ENCODE peak calls at places on chromosomes 13 and 19, in five cellular contexts. One of them, this sample, is unnamed.

GRCh38 chr19:28454083-28454482 is 758.9 kb downstream of the UQCRFS1 start:
- DNase-seq in uterus: no peak
- DNase-seq in suprapubic skin: no peak
- DNase-seq in cardiac fibroblast: no peak
- DNase-seq in PC-3: no peak
- DNase-seq in this sample: no peak

GRCh38 chr13:44549461-44549860 is 26.7 kb downstream of the TSC22D1 start:
- DNase-seq in uterus: no peak
- DNase-seq in suprapubic skin: no peak
- DNase-seq in cardiac fibroblast: no peak
- DNase-seq in PC-3: no peak
- DNase-seq in this sample: no peak

GRCh38 chr13:27172495-27172842 is 858 bp upstream of the USP12 start:
- DNase-seq in uterus: no peak
- DNase-seq in suprapubic skin: no peak
- DNase-seq in cardiac fibroblast: peak; percentile 60
- DNase-seq in PC-3: peak; percentile 43
- DNase-seq in this sample: peak; percentile 42

GRCh38 chr13:98476106-98476505 is 100.8 kb downstream of the STK24 start:
- DNase-seq in uterus: no peak
- DNase-seq in suprapubic skin: no peak
- DNase-seq in cardiac fibroblast: no peak
- DNase-seq in PC-3: no peak
- DNase-seq in this sample: no peak

GRCh38 chr13:74287672-74288169 is 153.5 kb upstream of the KLF12 start:
- DNase-seq in uterus: peak; percentile 76
- DNase-seq in suprapubic skin: peak; percentile 82
- DNase-seq in cardiac fibroblast: peak; percentile 78
- DNase-seq in PC-3: peak; percentile 40
- DNase-seq in this sample: peak; percentile 68

GRCh38 chr13:99425485-99426341 is 75.6 kb upstream of the TM9SF2 start:
- DNase-seq in uterus: no peak
- DNase-seq in suprapubic skin: peak; percentile 75
- DNase-seq in cardiac fibroblast: no peak
- DNase-seq in PC-3: no peak
- DNase-seq in this sample: no peak

GRCh38 chr13:106528711-106529414 is 6.6 kb downstream of the EFNB2 start:
- DNase-seq in uterus: no peak
- DNase-seq in suprapubic skin: no peak
- DNase-seq in cardiac fibroblast: no peak
- DNase-seq in PC-3: no peak
- DNase-seq in this sample: no peak

GRCh38 chr13:113060557-113061270 is 44.9 kb upstream of the F7 start:
- DNase-seq in uterus: no peak
- DNase-seq in suprapubic skin: peak; percentile 64
- DNase-seq in cardiac fibroblast: no peak
- DNase-seq in PC-3: no peak
- DNase-seq in this sample: no peak

DNA sequence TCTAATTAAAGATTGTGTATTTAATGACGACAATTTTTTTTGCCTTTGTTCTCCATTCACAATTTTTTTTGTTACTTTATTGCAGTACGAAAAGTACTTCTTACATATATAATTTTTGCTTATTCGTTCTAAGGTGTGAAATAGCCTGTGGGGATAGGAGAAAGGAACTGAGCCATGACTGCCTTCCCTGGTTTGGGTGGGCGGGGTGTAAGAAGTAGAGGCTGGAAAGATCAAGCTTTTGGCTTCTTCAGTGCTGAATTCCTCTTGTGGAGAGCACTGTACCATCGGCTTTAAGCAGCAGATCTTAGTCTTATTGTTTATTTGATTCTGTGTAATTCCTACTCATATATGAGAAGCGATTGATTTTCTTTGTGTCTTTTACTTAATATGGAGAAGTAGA is 115.8 kb downstream of the NBEA start:
- DNase-seq in uterus: no peak
- DNase-seq in suprapubic skin: no peak
- DNase-seq in cardiac fibroblast: no peak
- DNase-seq in PC-3: no peak
- DNase-seq in this sample: no peak
- TF ChIP-seq CTCF in uterus: no peak
- TF ChIP-seq CTCF in suprapubic skin: no peak
- TF ChIP-seq CTCF in cardiac fibroblast: no peak
- TF ChIP-seq CTCF in PC-3: no peak
- TF ChIP-seq CTCF in this sample: no peak

GRCh38 chr19:6730153-6730804 is 7.1 kb downstream of the GPR108 start:
- DNase-seq in uterus: peak; percentile 53
- DNase-seq in suprapubic skin: no peak
- DNase-seq in cardiac fibroblast: no peak
- DNase-seq in PC-3: no peak
- DNase-seq in this sample: no peak
- TF ChIP-seq CTCF in uterus: no peak
- TF ChIP-seq CTCF in suprapubic skin: no peak
- TF ChIP-seq CTCF in cardiac fibroblast: no peak
- TF ChIP-seq CTCF in PC-3: no peak
- TF ChIP-seq CTCF in this sample: no peak

DNA sequence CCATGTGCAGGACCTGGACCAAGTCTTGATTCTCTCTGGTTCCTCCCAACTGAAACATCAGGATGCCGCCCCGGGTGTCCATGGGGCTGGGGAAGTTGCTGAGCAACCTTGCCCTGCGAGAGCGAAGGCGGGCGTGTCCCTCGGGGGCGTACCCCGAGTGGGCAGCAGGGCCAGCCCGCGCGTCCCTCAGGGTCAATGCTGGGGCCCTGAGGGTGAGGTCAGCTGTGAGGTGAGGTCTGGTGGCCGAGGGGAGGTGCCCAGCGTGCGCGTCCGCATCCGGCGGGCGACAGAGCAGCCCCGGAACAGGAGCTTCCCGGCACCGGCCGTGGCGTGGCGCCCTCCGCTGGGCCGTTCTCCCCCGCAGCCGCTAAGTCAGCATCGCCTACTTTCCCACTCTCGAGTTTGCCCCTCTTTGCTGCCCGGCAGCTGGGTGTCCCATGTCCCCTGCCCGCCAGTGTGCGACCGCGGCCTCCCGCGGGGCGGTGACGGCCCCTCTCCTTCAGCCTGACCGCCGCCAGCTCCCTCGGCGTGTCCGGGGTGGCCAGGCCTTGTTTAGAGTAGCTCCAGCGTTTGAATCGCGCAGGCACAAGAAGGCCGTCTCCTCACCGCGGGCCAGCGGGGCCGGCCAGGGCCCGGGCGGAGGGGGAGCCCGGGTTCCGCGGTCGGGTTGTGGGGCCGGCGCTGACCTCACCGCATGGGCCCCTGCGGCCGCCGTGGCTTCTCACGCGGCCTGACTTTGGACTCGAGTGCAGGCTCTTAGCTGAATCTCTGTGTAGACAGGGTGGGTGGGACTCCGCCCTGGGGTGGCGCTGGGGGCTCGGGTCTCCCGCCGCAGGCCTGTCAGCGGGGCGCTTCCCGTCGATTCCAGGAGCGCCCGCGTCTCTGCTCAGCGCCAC is 33.0 kb downstream of the GJA3 start:
- DNase-seq in uterus: peak; percentile 32
- DNase-seq in suprapubic skin: peak; percentile 82
- DNase-seq in cardiac fibroblast: peak; percentile 56
- DNase-seq in PC-3: peak; percentile 66
- DNase-seq in this sample: peak; percentile 4
- TF ChIP-seq CTCF in uterus: peak; percentile 40
- TF ChIP-seq CTCF in suprapubic skin: peak; percentile 30
- TF ChIP-seq CTCF in cardiac fibroblast: peak; percentile 26
- TF ChIP-seq CTCF in PC-3: peak; percentile 72
- TF ChIP-seq CTCF in this sample: peak; percentile 66

GRCh38 chr19:35088514-35088913 is 27.1 kb upstream of the FXYD3 start:
- DNase-seq in uterus: no peak
- DNase-seq in suprapubic skin: no peak
- DNase-seq in cardiac fibroblast: peak; percentile 73
- DNase-seq in PC-3: peak; percentile 55
- DNase-seq in this sample: peak; percentile 87
- TF ChIP-seq CTCF in uterus: no peak
- TF ChIP-seq CTCF in suprapubic skin: no peak
- TF ChIP-seq CTCF in cardiac fibroblast: no peak
- TF ChIP-seq CTCF in PC-3: no peak
- TF ChIP-seq CTCF in this sample: peak; percentile 22

DNA sequence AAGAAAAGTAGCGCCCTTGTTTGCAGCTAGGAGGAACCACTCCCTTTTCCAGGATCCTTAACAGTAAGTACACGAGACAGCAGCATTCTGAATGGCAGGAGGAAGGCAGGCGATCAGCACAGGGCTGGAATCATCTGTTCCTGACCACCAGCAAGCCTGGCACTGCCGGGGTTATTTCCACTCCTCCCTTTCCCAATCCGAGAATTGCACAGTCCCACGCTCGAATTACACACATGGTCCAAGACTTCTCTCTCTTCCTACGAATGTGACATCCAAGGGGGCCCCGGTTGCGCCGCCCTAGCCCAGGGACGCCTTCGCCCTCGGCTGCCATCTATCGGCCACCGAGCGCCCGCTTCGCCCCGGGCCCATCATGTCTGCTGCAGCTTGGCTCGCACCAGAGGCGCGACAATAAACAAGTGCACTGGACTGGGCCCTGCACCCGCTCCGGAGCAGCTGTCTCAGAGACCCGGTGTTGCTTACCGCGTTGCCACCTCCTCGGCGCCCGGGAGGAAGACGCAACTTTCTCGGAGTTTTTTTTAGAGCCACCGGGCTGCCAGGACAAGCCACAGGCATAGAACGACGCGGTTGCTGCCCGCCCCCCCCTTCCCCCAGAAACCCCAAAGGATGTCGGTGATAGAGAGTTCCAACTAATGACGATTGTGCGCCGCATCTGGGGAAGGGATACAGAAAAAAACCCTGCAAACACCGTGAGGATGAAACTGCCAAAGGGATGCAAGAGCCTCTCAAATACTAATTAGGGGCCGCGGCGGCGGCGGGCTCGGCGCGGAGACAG is at the start of gene SLITRK5:
- DNase-seq in uterus: no peak
- DNase-seq in suprapubic skin: peak; percentile 83
- DNase-seq in cardiac fibroblast: peak; percentile 47
- DNase-seq in PC-3: peak; percentile 74
- DNase-seq in this sample: peak; percentile 19
- TF ChIP-seq CTCF in uterus: peak; percentile 8
- TF ChIP-seq CTCF in suprapubic skin: peak; percentile 81
- TF ChIP-seq CTCF in cardiac fibroblast: peak; percentile 82
- TF ChIP-seq CTCF in PC-3: peak; percentile 74
- TF ChIP-seq CTCF in this sample: peak; percentile 79

DNA sequence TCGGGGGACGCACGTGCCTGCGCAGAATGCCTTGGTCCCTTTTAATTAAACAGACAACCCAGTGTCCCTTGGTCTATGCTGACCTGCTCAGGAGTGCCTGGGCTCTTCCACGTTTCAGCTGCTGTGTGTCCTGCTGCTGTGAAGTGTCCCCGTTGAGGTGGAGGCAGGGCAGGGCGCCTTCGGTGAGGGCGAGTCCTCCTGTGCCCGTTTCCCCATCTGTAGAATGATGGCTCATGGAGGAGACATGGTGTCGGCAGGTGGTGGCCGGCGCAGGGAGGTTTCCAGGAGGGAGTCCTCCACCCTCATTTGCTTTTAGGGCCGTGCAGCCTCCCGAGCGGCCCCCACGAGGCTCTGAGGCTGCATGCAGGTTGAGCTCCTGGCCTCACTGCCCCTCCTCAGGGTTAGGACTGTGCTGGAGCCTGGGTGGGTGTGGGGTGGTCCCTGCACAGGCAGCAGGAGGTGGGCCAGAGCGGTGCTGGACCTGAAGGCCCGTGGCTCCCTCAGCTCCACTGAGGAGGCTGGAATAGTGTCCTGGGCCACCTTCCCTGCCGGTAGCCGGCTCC is 8.8 kb downstream of the STK11 start:
- DNase-seq in uterus: no peak
- DNase-seq in suprapubic skin: no peak
- DNase-seq in cardiac fibroblast: no peak
- DNase-seq in PC-3: no peak
- DNase-seq in this sample: no peak
- TF ChIP-seq CTCF in uterus: no peak
- TF ChIP-seq CTCF in suprapubic skin: no peak
- TF ChIP-seq CTCF in cardiac fibroblast: no peak
- TF ChIP-seq CTCF in PC-3: no peak
- TF ChIP-seq CTCF in this sample: no peak

GRCh38 chr19:47537493-47537892 is 22.6 kb upstream of the NAPA start:
- DNase-seq in uterus: no peak
- DNase-seq in suprapubic skin: no peak
- DNase-seq in cardiac fibroblast: no peak
- DNase-seq in PC-3: no peak
- DNase-seq in this sample: no peak

GRCh38 chr19:47534628-47535027 is 19.8 kb upstream of the NAPA start:
- DNase-seq in uterus: no peak
- DNase-seq in suprapubic skin: no peak
- DNase-seq in cardiac fibroblast: no peak
- DNase-seq in PC-3: no peak
- DNase-seq in this sample: no peak

GRCh38 chr19:47526798-47527197 is 11.9 kb upstream of the NAPA start:
- DNase-seq in uterus: no peak
- DNase-seq in suprapubic skin: no peak
- DNase-seq in cardiac fibroblast: no peak
- DNase-seq in PC-3: no peak
- DNase-seq in this sample: no peak

GRCh38 chr19:47529018-47529742 is 14.3 kb upstream of the NAPA start:
- DNase-seq in uterus: no peak
- DNase-seq in suprapubic skin: no peak
- DNase-seq in cardiac fibroblast: no peak
- DNase-seq in PC-3: no peak
- DNase-seq in this sample: no peak

GRCh38 chr19:47531640-47532387 is 17.0 kb upstream of the NAPA start:
- DNase-seq in uterus: no peak
- DNase-seq in suprapubic skin: no peak
- DNase-seq in cardiac fibroblast: peak; percentile 29
- DNase-seq in PC-3: no peak
- DNase-seq in this sample: no peak
- TF ChIP-seq CTCF in uterus: no peak
- TF ChIP-seq CTCF in suprapubic skin: no peak
- TF ChIP-seq CTCF in cardiac fibroblast: no peak
- TF ChIP-seq CTCF in PC-3: no peak
- TF ChIP-seq CTCF in this sample: no peak

DNA sequence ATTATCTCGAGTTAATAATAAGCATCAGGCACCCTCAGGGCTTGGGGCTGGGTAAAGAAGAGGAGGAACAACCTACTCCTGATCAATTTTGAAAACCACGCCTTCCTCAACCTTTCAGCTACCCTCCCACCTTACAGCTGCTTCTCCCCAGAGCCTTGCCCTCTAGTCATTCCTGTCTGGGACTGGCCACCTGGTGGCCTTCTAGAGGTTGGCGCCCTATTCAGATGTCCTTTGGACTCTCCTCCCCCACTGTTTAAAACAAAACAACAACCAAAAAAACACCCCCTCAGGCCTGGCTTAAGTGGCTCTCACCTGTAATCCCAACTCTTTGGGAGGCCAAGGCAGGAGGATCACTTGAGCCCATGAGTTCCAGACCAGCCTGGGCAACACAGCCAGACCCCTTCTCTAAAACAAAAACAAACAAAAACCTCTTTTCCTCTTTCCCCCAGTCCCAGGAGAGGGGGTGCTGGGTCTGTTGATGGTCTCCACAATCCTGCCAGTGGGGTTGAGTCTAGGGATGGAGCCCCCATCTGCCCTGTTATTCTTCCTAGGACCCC is 62.3 kb downstream of the CCDC70 start:
- DNase-seq in uterus: no peak
- DNase-seq in suprapubic skin: peak; percentile 45
- DNase-seq in cardiac fibroblast: no peak
- DNase-seq in PC-3: peak; percentile 41
- DNase-seq in this sample: no peak
- TF ChIP-seq CTCF in uterus: no peak
- TF ChIP-seq CTCF in suprapubic skin: no peak
- TF ChIP-seq CTCF in cardiac fibroblast: peak; percentile 32
- TF ChIP-seq CTCF in PC-3: peak; percentile 57
- TF ChIP-seq CTCF in this sample: peak; percentile 53

GRCh38 chr19:39341122-39341719 is 1.0 kb upstream of the SAMD4B start:
- DNase-seq in uterus: peak; percentile 43
- DNase-seq in suprapubic skin: no peak
- DNase-seq in cardiac fibroblast: no peak
- DNase-seq in PC-3: peak; percentile 9
- DNase-seq in this sample: no peak
- TF ChIP-seq CTCF in uterus: no peak
- TF ChIP-seq CTCF in suprapubic skin: no peak
- TF ChIP-seq CTCF in cardiac fibroblast: no peak
- TF ChIP-seq CTCF in PC-3: no peak
- TF ChIP-seq CTCF in this sample: no peak